ENCODE peak calls at places on chromosomes 12 and 14, in five cellular contexts. P is GM03348, Y is right atrium auricular region, S is osteocyte, U is left kidney. M is an unnamed sample.

GRCh38 chr12:121293603-121294002 is 2.9 kb downstream of the CAMKK2 start:
- DNase-seq in P (no peak), Y (no peak), S (no peak), U (no peak), M (no peak)

GRCh38 chr12:68831272-68831671 is 23.3 kb downstream of the MDM2 start:
- DNase-seq in P (no peak), Y (no peak), S (no peak), U (peak), M (peak)

GRCh38 chr14:65366802-65367570 is 45.5 kb upstream of the FUT8 start:
- DNase-seq in P (no peak), Y (no peak), S (no peak), U (no peak), M (peak)

GRCh38 chr14:81031488-81031887 is 76.1 kb downstream of the TSHR start:
- DNase-seq in P (no peak), Y (no peak), S (no peak), U (no peak), M (no peak)

GRCh38 chr14:73743431-73743931 is 29.3 kb upstream of the PNMA1 start:
- DNase-seq in P (no peak), Y (no peak), S (no peak), U (peak), M (no peak)

GRCh38 chr14:89004195-89004594 is 179.7 kb downstream of the TTC8 start:
- DNase-seq in P (peak), Y (no peak), S (no peak), U (no peak), M (no peak)

GRCh38 chr12:94170690-94171594 is 22.6 kb downstream of the PLXNC1 start:
- DNase-seq in P (no peak), Y (no peak), S (no peak), U (no peak), M (peak)

GRCh38 chr12:58341791-58342190 is 400.4 kb downstream of the ATP23 start:
- DNase-seq in P (no peak), Y (no peak), S (no peak), U (peak), M (no peak)